ENCODE peak calls at places on chromosomes 2 and 18, in nine cellular contexts. Z, F, H, Q, V, T, B, G and Y are unnamed samples. For H3K36me3 and H3K4me1, the result is how much of the 10 kb centered on the place peaks cover.

GRCh38 chr2:18311413-18311812 is 249.0 kb downstream of the RDH14 start:
- DNase-seq in Q (no peak), Z (no peak), H (no peak), F (no peak), T (no peak), G (no peak), V (no peak), B (no peak), Y (no peak)

GRCh38 chr2:32884346-32884745 is 62.4 kb upstream of the LTBP1 start:
- DNase-seq in G (no peak), T (no peak), V (no peak), Q (no peak), Z (no peak), F (no peak), B (no peak), H (no peak), Y (no peak)

GRCh38 chr18:12656671-12657047 is 1.2 kb downstream of the SPIRE1 start:
- DNase-seq in F (no peak), V (no peak), H (no peak), T (no peak), Q (no peak), G (no peak), B (no peak), Z (no peak), Y (peak)

GRCh38 chr2:36478332-36478738 is 119.6 kb downstream of the FEZ2 start:
- DNase-seq in H (no peak), T (no peak), G (no peak), Q (peak), Z (no peak), F (no peak), B (no peak), V (no peak), Y (peak)

GRCh38 chr2:128797937-128798336 is 479.3 kb upstream of the HS6ST1 start:
- DNase-seq in B (peak), G (no peak), H (no peak), Q (peak), Z (no peak), F (peak), V (no peak), T (peak), Y (no peak)

GRCh38 chr2:43825841-43826240 is 12.8 kb downstream of the ABCG5 start:
- DNase-seq in Q (no peak), T (no peak), F (no peak), V (no peak), Z (no peak), G (no peak), B (no peak), H (no peak), Y (no peak)

GRCh38 chr2:27584597-27584996 is 1.8 kb downstream of the ZNF512 start:
- DNase-seq in T (no peak), G (no peak), Q (no peak), H (no peak), B (no peak), F (no peak), Z (no peak), V (no peak), Y (no peak)

GRCh38 chr18:9319333-9319732 is 15.2 kb upstream of the TWSG1 start:
- DNase-seq in V (no peak), G (no peak), Q (no peak), H (no peak), T (no peak), B (no peak), F (no peak), Z (no peak), Y (no peak)

GRCh38 chr18:46264255-46264654 is 160.1 kb downstream of the HAUS1 start:
- DNase-seq in Z (no peak), F (no peak), T (no peak), G (no peak), Q (no peak), B (no peak), V (no peak), H (no peak), Y (no peak)

GRCh38 chr18:9737814-9738160 is 29.7 kb downstream of the RAB31 start:
- DNase-seq in F (no peak), T (no peak), H (peak), V (peak), G (no peak), Z (no peak), Q (peak), B (peak), Y (peak)

GRCh38 chr2:225379861-225380260 is 19.6 kb upstream of the NYAP2 start:
- DNase-seq in G (no peak), Z (no peak), F (no peak), T (no peak), H (no peak), Q (no peak), B (no peak), V (no peak), Y (no peak)

GRCh38 chr2:177001334-177001733 is 211.3 kb upstream of the HNRNPA3 start:
- DNase-seq in H (no peak), F (no peak), G (no peak), Q (no peak), V (no peak), T (no peak), Z (no peak), B (no peak), Y (no peak)

GRCh38 chr2:122520212-122520611 is 764.8 kb downstream of the TSN start:
- DNase-seq in T (no peak), Q (no peak), G (no peak), F (no peak), Z (no peak), B (no peak), H (no peak), V (no peak), Y (no peak)

GRCh38 chr2:68193774-68194372 is 36.2 kb downstream of the PNO1 start:
- DNase-seq in Q (no peak), H (no peak), V (no peak), G (no peak), B (no peak), F (no peak), Z (no peak), T (no peak), Y (no peak)

GRCh38 chr2:14749869-14750268 is 117.4 kb downstream of the LRATD1 start:
- DNase-seq in G (no peak), B (no peak), V (no peak), Q (no peak), Z (no peak), T (no peak), H (no peak), F (no peak), Y (no peak)

GRCh38 chr2:42944744-42945415 is 152.5 kb upstream of the HAAO start:
- DNase-seq in Q (peak), V (peak), Z (no peak), B (no peak), T (no peak), H (peak), G (no peak), F (peak), Y (peak)

GRCh38 chr2:60793169-60793568 is 37.1 kb downstream of the PAPOLG start:
- DNase-seq in T (no peak), F (no peak), B (no peak), G (no peak), Z (no peak), Q (no peak), V (no peak), H (no peak), Y (no peak)

GRCh38 chr2:100422320-100422719 is 4.9 kb upstream of the CHST10 start:
- DNase-seq in T (no peak), Q (peak), G (no peak), H (no peak), B (peak), V (no peak), F (no peak), Z (no peak), Y (peak)

GRCh38 chr2:225399509-225399908 is at the start of gene NYAP2:
- DNase-seq in F (no peak), H (no peak), V (no peak), B (no peak), Z (no peak), G (no peak), Q (no peak), T (no peak), Y (peak)

GRCh38 chr2:111897630-111897923 is 830 bp upstream of the MERTK start:
- DNase-seq in Z (no peak), Q (no peak), H (no peak), G (no peak), F (no peak), V (no peak), T (no peak), B (no peak), Y (no peak)

GRCh38 chr2:147945660-147946059 is 74.9 kb downstream of the ORC4 start:
- DNase-seq in H (no peak), F (no peak), G (no peak), Q (no peak), Z (no peak), V (no peak), B (no peak), T (no peak), Y (no peak)

GRCh38 chr2:33620-34019 is 12.7 kb downstream of the FAM110C start:
- DNase-seq in Z (no peak), G (peak), T (no peak), B (no peak), F (no peak), V (no peak), H (no peak), Q (no peak), Y (no peak)

GRCh38 chr18:42578781-42579180 is 536.7 kb downstream of the RIT2 start:
- DNase-seq in V (no peak), B (no peak), H (no peak), T (no peak), F (no peak), Q (no peak), G (no peak), Z (no peak), Y (no peak)

GRCh38 chr2:239777219-239777618 is 247.9 kb downstream of the NDUFA10 start:
- DNase-seq in T (no peak), B (no peak), F (no peak), G (no peak), Z (no peak), V (no peak), H (no peak), Q (no peak), Y (no peak)

GRCh38 chr2:46198164-46198883 is 98.9 kb upstream of the EPAS1 start:
- DNase-seq in Q (no peak), G (no peak), V (no peak), B (peak), Z (no peak), F (no peak), T (no peak), H (no peak), Y (no peak)

GRCh38 chr2:143841935-143842334 is 678.0 kb downstream of the ZEB2 start:
- DNase-seq in B (no peak), F (no peak), G (no peak), Q (no peak), Z (no peak), V (no peak), T (no peak), H (peak), Y (no peak)

GRCh38 chr2:31337197-31337596 is 77.3 kb downstream of the XDH start:
- DNase-seq in Z (no peak), H (no peak), Q (no peak), V (no peak), T (no peak), F (no peak), G (no peak), B (no peak), Y (no peak)

GRCh38 chr2:1860931-1861330 is 116.6 kb upstream of the PXDN start:
- DNase-seq in Z (no peak), T (no peak), V (no peak), H (no peak), B (no peak), G (no peak), F (no peak), Q (no peak), Y (no peak)

GRCh38 chr2:158967731-158968395 is 577 bp upstream of the TANC1 start:
- DNase-seq in F (peak), Z (peak), B (no peak), G (no peak), V (peak), Q (peak), T (peak), H (no peak), Y (peak)

GRCh38 chr2:221202431-221202830 is 369.7 kb downstream of the EPHA4 start:
- DNase-seq in H (no peak), V (no peak), G (no peak), T (no peak), B (no peak), Q (no peak), F (no peak), Z (no peak), Y (no peak)

GRCh38 chr2:106624787-106625369 is 137.7 kb downstream of the CD8B2 start:
- DNase-seq in G (no peak), V (no peak), B (no peak), Q (no peak), F (no peak), T (no peak), H (no peak), Z (no peak), Y (no peak)

GRCh38 chr18:14085770-14086458 is 46.3 kb downstream of the ZNF519 start:
- DNase-seq in V (no peak), H (no peak), T (no peak), Q (no peak), Z (no peak), B (no peak), G (no peak), F (no peak), Y (no peak)

GRCh38 chr18:55220523-55220922 is 261.3 kb upstream of the CCDC68 start:
- DNase-seq in Z (no peak), Q (no peak), V (no peak), H (peak), G (no peak), T (no peak), F (no peak), B (no peak), Y (no peak)

GRCh38 chr18:77065221-77065981 is 67.2 kb downstream of the MBP start:
- DNase-seq in Q (peak), G (peak), V (no peak), H (peak), T (no peak), F (peak), B (peak), Z (peak), Y (no peak)

GRCh38 chr2:64145760-64146159 is 1.5 kb upstream of the PELI1 start:
- DNase-seq in T (no peak), Z (no peak), V (no peak), F (no peak), G (no peak), H (no peak), B (no peak), Q (no peak), Y (no peak)

GRCh38 chr2:39757156-39757555 is 21.9 kb downstream of the THUMPD2 start:
- DNase-seq in F (no peak), Z (no peak), T (no peak), B (no peak), Q (no peak), V (no peak), G (no peak), H (no peak), Y (no peak)
- H3K36me3 ChIP-seq in F (under half), Z (under half), T (half or more), B (under half), Q (under half), V (under half), G (under half), H (half or more), Y (half or more)

GRCh38 chr2:222604749-222605515 is 51.0 kb downstream of the FARSB start:
- DNase-seq in V (no peak), G (no peak), Q (no peak), Z (no peak), H (no peak), T (no peak), F (no peak), B (no peak), Y (no peak)

GRCh38 chr2:222609391-222609790 is 46.5 kb downstream of the FARSB start:
- DNase-seq in H (no peak), B (no peak), T (no peak), V (no peak), G (no peak), Z (no peak), Q (no peak), F (no peak), Y (no peak)

GRCh38 chr2:222611684-222612083 is 44.2 kb downstream of the FARSB start:
- DNase-seq in Q (no peak), H (no peak), V (no peak), Z (no peak), F (peak), T (no peak), B (no peak), G (no peak), Y (no peak)

GRCh38 chr2:222610746-222611145 is 45.1 kb downstream of the FARSB start:
- DNase-seq in Z (no peak), G (no peak), T (no peak), Q (no peak), B (no peak), V (no peak), H (no peak), F (no peak), Y (peak)

GRCh38 chr2:222608081-222608480 is 47.8 kb downstream of the FARSB start:
- DNase-seq in G (no peak), F (no peak), B (no peak), H (no peak), Z (no peak), Q (no peak), V (no peak), T (no peak), Y (no peak)
- H3K4me1 ChIP-seq in G (under half), F (under half), B (under half), H (under half), Z (under half), Q (under half), V (under half), T (under half), Y (under half)

GRCh38 chr18:6746386-6746960 is 17.0 kb downstream of the ARHGAP28 start:
- DNase-seq in H (no peak), Q (no peak), T (no peak), V (no peak), B (no peak), Z (no peak), F (no peak), G (no peak), Y (peak)

GRCh38 chr18:6747646-6748045 is 18.1 kb downstream of the ARHGAP28 start:
- DNase-seq in Q (no peak), G (no peak), F (no peak), V (no peak), Z (no peak), B (no peak), H (no peak), T (no peak), Y (peak)

GRCh38 chr18:6750411-6750810 is 20.9 kb downstream of the ARHGAP28 start:
- DNase-seq in T (no peak), F (no peak), V (no peak), H (no peak), G (no peak), Q (no peak), Z (no peak), B (no peak), Y (no peak)

GRCh38 chr18:6745504-6746031 is 16.1 kb downstream of the ARHGAP28 start:
- DNase-seq in T (no peak), H (no peak), F (no peak), Z (no peak), V (no peak), Q (no peak), G (no peak), B (no peak), Y (peak)

GRCh38 chr18:6748241-6748640 is 18.7 kb downstream of the ARHGAP28 start:
- DNase-seq in Q (no peak), Z (peak), F (no peak), V (no peak), B (no peak), T (peak), H (no peak), G (no peak), Y (no peak)
- H3K27ac ChIP-seq in Q (no peak), Z (peak), F (no peak), V (no peak), B (peak), T (peak), H (no peak), G (peak), Y (peak)

DNA sequence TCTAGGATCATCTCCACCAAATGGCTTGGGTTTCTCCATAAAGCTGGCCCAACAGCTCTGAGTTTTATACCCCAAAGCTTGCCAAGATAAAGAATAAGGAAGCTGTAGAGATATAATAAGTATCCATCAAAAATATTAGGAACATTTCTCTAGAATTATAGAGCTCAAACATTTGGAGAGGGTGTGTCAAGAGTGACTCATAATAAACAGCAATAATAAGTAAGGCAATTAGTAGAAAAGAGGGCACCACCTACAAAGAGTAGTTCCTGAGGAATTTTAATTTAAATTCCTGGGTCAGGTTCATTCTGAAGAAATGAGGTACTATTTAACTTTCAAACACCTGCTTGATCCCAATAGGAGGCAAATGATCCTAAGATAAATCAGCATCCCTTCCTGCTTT is 41.4 kb upstream of the NCKAP5 start:
- DNase-seq in V (no peak), B (no peak), F (no peak), Q (no peak), G (no peak), H (no peak), Z (no peak), T (no peak), Y (no peak)
- H3K36me3 ChIP-seq in V (under half), B (under half), F (under half), Q (under half), G (under half), H (under half), Z (under half), T (under half), Y (under half)

GRCh38 chr2:9800975-9801723 is 42.1 kb upstream of the TAF1B start:
- DNase-seq in Q (no peak), G (no peak), H (no peak), T (no peak), B (no peak), Z (peak), V (no peak), F (peak), Y (peak)
- H3K4me1 ChIP-seq in Q (under half), G (half or more), H (under half), T (under half), B (under half), Z (under half), V (under half), F (under half), Y (under half)

GRCh38 chr18:49726564-49726963 is 86.8 kb downstream of the ACAA2 start:
- DNase-seq in B (no peak), Q (no peak), H (no peak), V (no peak), T (no peak), F (no peak), G (no peak), Z (no peak), Y (no peak)
- H3K27ac ChIP-seq in B (peak), Q (peak), H (no peak), V (peak), T (no peak), F (peak), G (peak), Z (no peak), Y (peak)

GRCh38 chr2:241489080-241489479 is 19.3 kb downstream of the STK25 start:
- DNase-seq in B (no peak), G (no peak), V (no peak), Q (no peak), F (no peak), Z (no peak), H (no peak), T (no peak), Y (no peak)
- H3K36me3 ChIP-seq in B (under half), G (under half), V (under half), Q (under half), F (under half), Z (under half), H (under half), T (under half), Y (under half)

GRCh38 chr2:194104687-194105086 is 1552.3 kb upstream of the SLC39A10 start:
- DNase-seq in H (peak), V (no peak), F (no peak), T (no peak), Z (no peak), B (no peak), G (no peak), Q (no peak), Y (no peak)

GRCh38 chr2:194103941-194104655 is 1552.9 kb upstream of the SLC39A10 start:
- DNase-seq in F (no peak), H (no peak), V (no peak), B (no peak), Q (no peak), G (no peak), T (no peak), Z (no peak), Y (no peak)

GRCh38 chr2:194100201-194100600 is 1556.8 kb upstream of the SLC39A10 start:
- DNase-seq in B (no peak), G (no peak), F (no peak), V (no peak), Z (no peak), T (no peak), Q (no peak), H (no peak), Y (no peak)

DNA sequence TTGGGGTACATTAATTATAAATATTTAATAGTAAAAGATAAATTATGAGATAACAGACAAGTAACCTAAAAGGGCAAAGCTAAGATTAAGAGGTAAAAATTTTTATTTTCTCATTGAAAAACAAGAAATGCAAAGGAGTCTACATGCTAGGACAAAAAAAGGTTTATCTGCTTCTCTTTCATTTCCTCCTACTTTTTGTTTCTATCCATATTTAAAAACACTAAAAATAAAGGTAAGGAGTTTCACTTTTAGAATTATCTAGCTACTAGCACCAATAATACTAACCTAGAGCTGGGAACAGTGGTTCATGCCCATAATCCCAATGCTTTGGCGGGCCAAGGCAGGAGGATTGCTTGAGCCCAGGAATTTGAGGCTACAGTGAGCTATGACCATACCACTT is 1551.7 kb upstream of the SLC39A10 start:
- DNase-seq in B (no peak), T (no peak), F (no peak), Z (no peak), V (no peak), H (no peak), Q (no peak), G (no peak), Y (no peak)
- H3K4me1 ChIP-seq in B (under half), T (under half), F (under half), Z (under half), V (under half), H (under half), Q (under half), G (under half), Y (under half)

GRCh38 chr2:74423226-74424095 is 1.9 kb downstream of the WDR54 start:
- DNase-seq in Q (no peak), H (no peak), V (no peak), F (no peak), T (no peak), Z (no peak), B (no peak), G (no peak), Y (no peak)

GRCh38 chr2:74420006-74420405 is 1.4 kb downstream of the C2orf81 start:
- DNase-seq in T (no peak), V (no peak), F (no peak), Z (no peak), B (no peak), H (no peak), Q (no peak), G (no peak), Y (no peak)

GRCh38 chr2:74419345-74419744 is 2.1 kb downstream of the C2orf81 start:
- DNase-seq in H (no peak), G (no peak), V (no peak), T (no peak), Q (no peak), Z (no peak), B (no peak), F (no peak), Y (no peak)

GRCh38 chr2:74424139-74424992 is 2.8 kb downstream of the WDR54 start:
- DNase-seq in B (no peak), Q (no peak), Z (no peak), V (peak), F (no peak), G (no peak), H (no peak), T (no peak), Y (no peak)

GRCh38 chr2:74421248-74421870 is at the start of the genes C2orf81 and WDR54:
- DNase-seq in Q (peak), T (peak), G (peak), Z (peak), H (peak), F (peak), B (no peak), V (peak), Y (peak)
- H3K27ac ChIP-seq in Q (peak), T (peak), G (peak), Z (no peak), H (peak), F (peak), B (peak), V (peak), Y (no peak)